ENCODE peak calls at places on chromosomes 6 and 20, in six cellular contexts. E is CD8-positive, alpha-beta T cell; U is pancreas; F is tibial artery; L is transverse colon; A is lower lobe of right lung. W is an unnamed sample.

GRCh38 chr6:6614096-6614964 is 25.8 kb downstream of the LY86 start:
- DNase-seq in F (no peak), U (no peak), L (no peak), E (peak; percentile 58), A (no peak), W (no peak)

GRCh38 chr20:36313476-36313875 is 7.3 kb downstream of the DLGAP4 start:
- DNase-seq in A (no peak), E (no peak), U (no peak), L (no peak), F (peak; percentile 34), W (no peak)

GRCh38 chr6:3830806-3831205 is 18.4 kb upstream of the FAM50B start:
- DNase-seq in F (no peak), E (no peak), L (no peak), A (no peak), U (no peak), W (no peak)

GRCh38 chr6:91497770-91498169 is 910.9 kb upstream of the MAP3K7 start:
- DNase-seq in E (no peak), F (no peak), A (no peak), U (no peak), L (no peak), W (no peak)

GRCh38 chr6:38283734-38284362 is 355.9 kb downstream of the BTBD9 start:
- DNase-seq in L (no peak), E (no peak), U (no peak), A (no peak), F (no peak), W (no peak)

GRCh38 chr6:5817869-5818268 is 188.9 kb downstream of the NRN1 start:
- DNase-seq in A (no peak), E (no peak), F (no peak), L (no peak), U (no peak), W (no peak)

GRCh38 chr20:62370807-62371587 is 3.9 kb upstream of the LAMA5 start:
- DNase-seq in E (no peak), L (no peak), U (no peak), A (peak; percentile 78), F (no peak), W (no peak)

GRCh38 chr6:167245586-167245985 is 45.5 kb upstream of the UNC93A start:
- DNase-seq in A (no peak), U (no peak), E (no peak), F (no peak), L (no peak), W (no peak)

GRCh38 chr20:50520222-50520877 is 10.2 kb downstream of the PTPN1 start:
- DNase-seq in A (no peak), L (peak; percentile 38), E (peak; percentile 43), U (no peak), F (no peak), W (no peak)

GRCh38 chr6:111631930-111632460 is 26.3 kb upstream of the TRAF3IP2 start:
- DNase-seq in A (no peak), U (peak; percentile 28), F (no peak), L (peak; percentile 66), E (no peak), W (peak; percentile 78)

GRCh38 chr6:48986105-48986504 is 476.9 kb downstream of the MMUT start:
- DNase-seq in E (no peak), A (no peak), U (no peak), L (no peak), F (no peak), W (no peak)

GRCh38 chr6:156777866-156778614 is 862 bp downstream of the ARID1B start:
- DNase-seq in E (peak; percentile 83), L (peak; percentile 47), F (peak; percentile 76), U (peak; percentile 49), A (peak; percentile 74), W (peak; percentile 78)

GRCh38 chr6:4948781-4949450 is 54.9 kb downstream of the RPP40 start:
- DNase-seq in E (peak; percentile 27), A (no peak), L (no peak), U (no peak), F (no peak), W (no peak)

GRCh38 chr20:1688886-1689538 is 31.4 kb upstream of the SIRPG start:
- DNase-seq in E (no peak), U (no peak), F (no peak), A (no peak), L (no peak), W (no peak)

GRCh38 chr6:117072781-117073180 is 192.6 kb upstream of the VGLL2 start:
- DNase-seq in E (no peak), U (no peak), A (no peak), L (no peak), F (no peak), W (peak; percentile 88)

GRCh38 chr20:10322073-10323012 is 103.7 kb downstream of the SNAP25 start:
- DNase-seq in U (no peak), E (no peak), F (no peak), A (no peak), L (no peak), W (no peak)

GRCh38 chr20:3679749-3680700 is 1.8 kb downstream of the ADAM33 start:
- DNase-seq in L (peak; percentile 56), E (no peak), A (no peak), F (peak; percentile 87), U (no peak), W (peak; percentile 69)

GRCh38 chr6:143224516-143224915 is 163.8 kb downstream of the AIG1 start:
- DNase-seq in E (no peak), A (no peak), L (no peak), U (no peak), F (no peak), W (no peak)

GRCh38 chr6:124530926-124531325 is 431.3 kb upstream of the RNF217 start:
- DNase-seq in E (no peak), U (no peak), A (no peak), L (no peak), F (no peak), W (no peak)

GRCh38 chr20:46630336-46630735 is 20.9 kb downstream of the SLC13A3 start:
- DNase-seq in L (no peak), U (no peak), A (no peak), F (no peak), E (no peak), W (no peak)

GRCh38 chr20:60579941-60580515 is 621.8 kb downstream of the CDH26 start:
- DNase-seq in L (no peak), F (no peak), E (no peak), A (no peak), U (no peak), W (peak; percentile 57)

GRCh38 chr6:142746524-142746923 is 198.5 kb downstream of the HIVEP2 start:
- DNase-seq in E (peak; percentile 63), L (no peak), A (no peak), F (no peak), U (no peak), W (peak; percentile 81)

GRCh38 chr6:90295854-90296345 is 743 bp downstream of the BACH2 start:
- DNase-seq in U (peak; percentile 56), E (peak; percentile 80), F (peak; percentile 80), L (peak; percentile 67), A (peak; percentile 58), W (peak; percentile 84)

GRCh38 chr6:139625998-139626975 is 251.8 kb upstream of the CITED2 start:
- DNase-seq in E (no peak), F (no peak), L (no peak), A (no peak), U (no peak), W (no peak)

DNA sequence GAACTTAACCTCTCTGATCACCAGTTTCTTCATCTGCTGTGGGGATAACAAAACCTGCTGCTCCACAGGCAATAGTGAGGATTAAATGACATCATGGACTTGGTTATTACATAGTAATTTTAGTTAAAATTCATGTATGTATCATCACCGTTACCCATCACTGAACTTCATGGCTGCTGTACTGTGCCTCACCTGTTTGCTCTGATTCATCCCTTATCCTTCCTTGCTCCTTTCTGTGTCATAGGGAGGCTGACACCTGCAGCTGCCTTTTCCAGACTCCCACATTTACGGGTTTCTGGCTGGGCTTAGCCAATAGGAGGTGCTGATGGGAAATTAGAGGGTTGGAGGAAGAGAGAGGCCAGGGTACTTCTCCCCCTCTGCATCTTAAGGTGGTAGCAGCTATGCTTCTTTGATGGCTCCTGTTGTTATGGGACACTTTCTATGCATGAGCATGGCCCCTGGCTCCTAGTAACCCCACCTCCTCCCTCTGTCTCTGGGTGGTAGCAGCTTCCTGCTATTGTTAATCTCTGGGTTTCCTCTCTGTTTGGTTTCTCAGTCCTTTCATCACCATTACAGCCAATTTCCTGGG is 332.1 kb downstream of the DHX35 start:
- DNase-seq in F (no peak), E (no peak), L (no peak), U (no peak), A (no peak), W (peak; percentile 76)
- H3K27ac ChIP-seq in F (no peak overlapping the region), E (no peak overlapping the region), L (no peak overlapping the region), U (no peak overlapping the region), A (no peak overlapping the region), W (no peak overlapping the region)

GRCh38 chr6:82040405-82041221 is 206.9 kb downstream of the IBTK start:
- DNase-seq in F (no peak), L (no peak), E (no peak), U (peak; percentile 7), A (no peak), W (peak; percentile 82)
- TF ChIP-seq CTCF in F (peak; percentile 77), L (peak; percentile 63), E (peak; percentile 10), U (peak; percentile 58), A (peak; percentile 58), W (peak; percentile 82)

DNA sequence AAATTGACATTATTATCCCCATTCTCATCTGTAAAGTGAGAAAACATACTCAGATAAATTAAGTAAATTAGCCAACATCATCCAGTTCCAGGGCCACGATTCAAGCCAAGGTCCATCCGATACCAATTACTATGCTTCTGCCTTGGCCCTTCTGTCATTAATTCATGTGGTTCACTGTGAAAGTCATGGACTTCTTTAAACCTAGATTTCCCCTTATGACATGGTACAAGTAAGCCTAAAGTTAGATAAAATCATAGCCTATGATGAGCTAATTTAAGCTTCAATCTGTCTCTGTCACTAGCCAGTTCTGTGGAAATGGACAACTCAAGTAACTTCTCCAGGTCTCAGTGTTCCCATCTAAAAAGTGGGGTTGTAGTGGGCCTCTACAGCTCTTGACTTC is 225.5 kb upstream of the MARCKS start:
- DNase-seq in L (no peak), F (no peak), U (no peak), E (no peak), A (no peak), W (no peak)
- H3K4me1 ChIP-seq in L (peaks cover 38% of the 10 kb centered on the region), F (no peaks in the 10 kb centered on the region), U (peaks cover 61% of the 10 kb centered on the region), E (no peaks in the 10 kb centered on the region), A (peaks cover 54% of the 10 kb centered on the region), W (peaks cover 14% of the 10 kb centered on the region)

GRCh38 chr20:33465536-33466302 is 22.2 kb upstream of the SNTA1 start:
- DNase-seq in U (no peak), E (no peak), A (no peak), L (no peak), F (no peak), W (no peak)
- H3K27ac ChIP-seq in U (no peak overlapping the region), E (no peak overlapping the region), A (no peak overlapping the region), L (no peak overlapping the region), F (no peak overlapping the region), W (peak overlapping the region; percentile 88)

DNA sequence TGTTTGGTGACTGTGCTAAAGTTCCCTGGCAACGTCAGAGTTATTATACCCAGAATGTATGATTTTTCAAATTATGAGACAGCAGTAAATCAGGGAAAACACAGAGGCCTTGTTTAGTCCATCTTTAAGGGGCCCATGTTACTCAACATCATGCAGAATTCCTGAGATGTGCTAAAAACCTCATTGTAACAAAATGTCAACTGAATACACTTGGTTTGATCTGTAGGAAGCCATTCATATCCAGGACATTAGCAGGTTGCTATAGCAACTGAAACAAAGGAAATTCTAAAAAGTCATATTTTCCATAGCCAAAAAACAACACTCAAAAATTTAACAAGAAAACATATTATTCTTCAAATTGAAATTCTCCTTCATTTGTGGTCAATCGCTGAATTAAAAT is 35.2 kb downstream of the COL12A1 start:
- DNase-seq in U (no peak), F (no peak), E (no peak), L (no peak), A (no peak), W (no peak)
- TF ChIP-seq CTCF in U (no peak), F (no peak), E (no peak), L (no peak), A (no peak), W (no peak)

GRCh38 chr20:40996326-40996725 is 32.3 kb upstream of the TOP1 start:
- DNase-seq in L (no peak), U (no peak), A (no peak), E (no peak), F (no peak), W (no peak)
- H3K4me1 ChIP-seq in L (no peaks in the 10 kb centered on the region), U (no peaks in the 10 kb centered on the region), A (peaks cover 9% of the 10 kb centered on the region), E (peaks cover 7% of the 10 kb centered on the region), F (no peaks in the 10 kb centered on the region), W (no peaks in the 10 kb centered on the region)

W was measured in endodermal cell.